ENCODE peak calls at places on chromosome 21, in seven cellular contexts. N is AG04450, V is GM23338, U is uterus, E is astrocyte of the spinal cord, S is Caco-2, P is fibroblast of mammary gland. G is an unnamed sample.

GRCh38 chr21:32572574-32573420 is 12.5 kb downstream of the TCP10L start:
- DNase-seq in E (no peak), U (no peak), V (no peak), P (no peak), S (no peak), N (no peak), G (no peak)

GRCh38 chr21:17348357-17348756 is 164.5 kb upstream of the CXADR start:
- DNase-seq in U (no peak), P (no peak), S (no peak), E (no peak), V (no peak), N (no peak), G (no peak)

GRCh38 chr21:36773111-36773510 is 74.2 kb downstream of the SIM2 start:
- DNase-seq in P (peak), S (no peak), U (peak), N (peak), E (peak), V (no peak), G (peak)

GRCh38 chr21:35102488-35103407 is 53.6 kb upstream of the RUNX1 start:
- DNase-seq in N (no peak), V (no peak), P (no peak), E (peak), U (no peak), S (no peak), G (no peak)

GRCh38 chr21:16377857-16378256 is 648.1 kb downstream of the USP25 start:
- DNase-seq in S (no peak), V (no peak), N (no peak), U (no peak), P (no peak), E (no peak), G (no peak)

GRCh38 chr21:17829472-17829871 is 10.3 kb upstream of the C21orf91 start:
- DNase-seq in V (no peak), U (no peak), E (peak), S (no peak), N (peak), P (peak), G (no peak)

GRCh38 chr21:14603202-14603601 is 57.1 kb upstream of the SAMSN1 start:
- DNase-seq in N (no peak), S (no peak), P (peak), E (peak), V (no peak), U (no peak), G (peak)

GRCh38 chr21:33434770-33435360 is 31.7 kb downstream of the IFNGR2 start:
- DNase-seq in U (no peak), S (no peak), P (peak), V (no peak), N (peak), E (peak), G (peak)

GRCh38 chr21:29885491-29885890 is 54.3 kb downstream of the GRIK1 start:
- DNase-seq in U (no peak), P (no peak), E (no peak), S (no peak), N (no peak), V (no peak), G (no peak)

GRCh38 chr21:25895565-25896205 is 160.9 kb downstream of the GABPA start:
- DNase-seq in E (peak), V (peak), P (peak), U (no peak), S (no peak), N (no peak), G (peak)

GRCh38 chr21:31710586-31710985 is 21.3 kb downstream of the SCAF4 start:
- DNase-seq in N (peak), V (no peak), E (peak), P (peak), U (no peak), S (no peak), G (peak)

GRCh38 chr21:35172231-35172630 is 123.1 kb upstream of the RUNX1 start:
- DNase-seq in S (no peak), P (no peak), V (no peak), U (no peak), N (no peak), E (no peak), G (no peak)

GRCh38 chr21:10464975-10465374 is 56.4 kb upstream of the TPTE start:
- DNase-seq in V (no peak), P (no peak), E (no peak), S (no peak), N (no peak), U (no peak), G (no peak)

GRCh38 chr21:28781602-28782274 is 210.9 kb downstream of the LTN1 start:
- DNase-seq in V (peak), U (no peak), P (peak), E (no peak), N (no peak), S (no peak), G (peak)

GRCh38 chr21:19864456-19864855 is 1133.8 kb upstream of the NCAM2 start:
- DNase-seq in N (no peak), U (no peak), S (no peak), V (no peak), E (no peak), P (no peak), G (no peak)

GRCh38 chr21:37407719-37408455 is 41.3 kb downstream of the DYRK1A start:
- DNase-seq in S (no peak), E (peak), P (peak), N (no peak), U (no peak), V (no peak), G (peak)

GRCh38 chr21:23725576-23725975 is 1881.7 kb downstream of the MRPL39 start:
- DNase-seq in U (no peak), E (no peak), V (peak), S (no peak), N (no peak), P (no peak), G (no peak)

GRCh38 chr21:25283720-25284119 is 323.6 kb downstream of the MRPL39 start:
- DNase-seq in S (no peak), V (peak), U (no peak), E (peak), P (peak), N (peak), G (peak)

GRCh38 chr21:27024971-27025370 is 58.1 kb upstream of the ADAMTS5 start:
- DNase-seq in N (no peak), U (no peak), E (no peak), P (no peak), V (no peak), S (no peak), G (no peak)

GRCh38 chr21:20661745-20662470 is 336.3 kb upstream of the NCAM2 start:
- DNase-seq in E (peak), U (no peak), P (no peak), V (peak), S (no peak), N (no peak), G (no peak)

GRCh38 chr21:15204140-15204774 is 139.5 kb upstream of the NRIP1 start:
- DNase-seq in N (no peak), U (no peak), P (no peak), E (no peak), S (no peak), V (no peak), G (no peak)

GRCh38 chr21:29144736-29145353 is 14.4 kb downstream of the MAP3K7CL start:
- DNase-seq in P (peak), V (no peak), N (no peak), E (no peak), U (no peak), S (no peak), G (peak)

GRCh38 chr21:33293811-33294216 is 27.6 kb downstream of the IL10RB start:
- DNase-seq in S (no peak), N (no peak), U (no peak), P (no peak), V (no peak), E (no peak), G (no peak)

GRCh38 chr21:21097425-21097824 is 99.2 kb downstream of the NCAM2 start:
- DNase-seq in S (no peak), E (no peak), N (no peak), V (no peak), U (no peak), P (no peak), G (no peak)

GRCh38 chr21:35164380-35164779 is 115.3 kb upstream of the RUNX1 start:
- DNase-seq in U (no peak), P (no peak), S (no peak), N (no peak), V (no peak), E (no peak), G (no peak)

GRCh38 chr21:28538987-28539622 is 453.6 kb downstream of the LTN1 start:
- DNase-seq in U (no peak), E (peak), P (peak), N (peak), V (no peak), S (no peak), G (peak)

GRCh38 chr21:28091500-28091899 is 901.2 kb downstream of the LTN1 start:
- DNase-seq in N (no peak), U (no peak), P (no peak), E (no peak), S (no peak), V (no peak), G (no peak)

GRCh38 chr21:25350056-25350455 is 257.2 kb downstream of the MRPL39 start:
- DNase-seq in S (no peak), V (peak), U (no peak), P (peak), N (no peak), E (peak), G (peak)

GRCh38 chr21:15211491-15212133 is 146.8 kb upstream of the NRIP1 start:
- DNase-seq in P (no peak), U (no peak), V (no peak), E (no peak), N (no peak), S (no peak), G (no peak)

GRCh38 chr21:17726047-17726446 is 93.1 kb downstream of the C21orf91 start:
- DNase-seq in S (no peak), E (no peak), V (peak), U (no peak), P (peak), N (no peak), G (no peak)

GRCh38 chr21:18443686-18444085 is 40.1 kb upstream of the TMPRSS15 start:
- DNase-seq in P (no peak), U (no peak), S (no peak), V (no peak), E (no peak), N (no peak), G (no peak)

DNA sequence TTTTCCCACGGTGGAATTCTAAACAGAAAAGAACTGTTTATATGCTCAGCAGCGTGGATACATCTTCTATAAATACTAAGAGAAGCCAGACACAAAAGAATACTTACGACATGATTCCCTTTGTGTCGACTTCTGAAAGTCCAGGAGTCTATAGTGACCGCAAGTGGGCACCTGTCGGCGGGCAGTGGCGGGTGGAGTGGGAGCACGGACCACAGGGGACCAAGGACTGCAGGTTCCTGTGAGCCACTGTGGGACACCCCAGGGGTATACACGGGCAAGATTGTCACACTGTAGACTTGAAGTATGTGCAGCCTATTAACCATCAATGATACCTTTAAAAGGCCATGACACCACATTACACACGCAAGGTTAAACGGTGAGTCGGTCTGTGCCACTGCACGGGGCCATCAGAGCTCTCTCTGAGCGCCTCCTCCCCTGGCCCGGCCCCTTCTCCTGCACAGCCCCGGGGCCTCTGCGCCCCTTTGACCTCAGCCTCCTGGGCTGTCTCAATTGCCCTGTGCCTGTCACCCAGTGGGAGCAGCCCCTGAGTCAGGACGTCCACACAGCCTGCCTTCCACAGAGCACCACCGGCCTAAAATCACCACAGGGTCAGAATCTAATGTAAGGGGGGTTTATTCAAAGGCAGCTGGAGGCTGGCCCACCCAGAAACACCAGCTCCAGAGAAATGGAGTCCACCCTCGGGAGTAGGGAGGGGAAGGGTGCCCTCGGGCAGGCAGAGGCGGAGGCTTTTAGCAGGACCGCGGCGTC is 90.0 kb upstream of the COL6A1 start:
- DNase-seq in U (no peak), V (no peak), N (no peak), E (no peak), P (no peak), S (peak), G (no peak)
- H3K4me3 ChIP-seq in U (no peak), V (no peak), N (no peak), E (no peak), P (no peak), S (no peak), G (no peak)

GRCh38 chr21:41045534-41046268 is 122.3 kb upstream of the BACE2 start:
- DNase-seq in N (no peak), P (no peak), V (peak), S (peak), E (no peak), U (no peak), G (no peak)
- TF ChIP-seq CTCF in N (no peak), P (no peak), V (peak), S (peak), E (peak), U (no peak), G (no peak)

DNA sequence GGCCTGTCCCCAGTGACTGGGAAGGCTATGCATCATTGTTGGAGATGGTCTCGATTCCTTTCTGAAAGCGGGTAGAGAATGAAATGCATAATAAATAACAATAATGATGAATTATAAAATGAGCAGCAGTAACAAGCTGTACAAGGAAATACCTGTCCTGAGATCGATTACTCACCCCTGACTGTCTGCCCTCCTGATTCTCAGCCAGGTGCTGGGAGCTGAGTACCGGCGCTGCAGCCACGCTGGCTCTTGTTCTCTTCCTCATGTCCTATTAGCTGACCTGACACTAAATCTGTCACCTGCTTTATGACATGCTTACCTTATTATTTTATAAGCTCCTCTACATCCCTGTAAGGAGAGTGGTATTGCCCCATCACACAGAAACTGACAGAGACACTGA is 3.4 kb downstream of the AGPAT3 start:
- DNase-seq in S (no peak), V (no peak), E (no peak), U (no peak), P (no peak), N (no peak), G (no peak)
- H3K4me3 ChIP-seq in S (no peak), V (no peak), E (no peak), U (no peak), P (no peak), N (no peak), G (no peak)

GRCh38 chr21:42255825-42256224 is 36.9 kb downstream of the ABCG1 start:
- DNase-seq in S (no peak), U (no peak), P (no peak), V (no peak), E (no peak), N (no peak), G (no peak)
- TF ChIP-seq CTCF in S (no peak), U (no peak), P (no peak), V (peak), E (peak), N (no peak), G (no peak)

DNA sequence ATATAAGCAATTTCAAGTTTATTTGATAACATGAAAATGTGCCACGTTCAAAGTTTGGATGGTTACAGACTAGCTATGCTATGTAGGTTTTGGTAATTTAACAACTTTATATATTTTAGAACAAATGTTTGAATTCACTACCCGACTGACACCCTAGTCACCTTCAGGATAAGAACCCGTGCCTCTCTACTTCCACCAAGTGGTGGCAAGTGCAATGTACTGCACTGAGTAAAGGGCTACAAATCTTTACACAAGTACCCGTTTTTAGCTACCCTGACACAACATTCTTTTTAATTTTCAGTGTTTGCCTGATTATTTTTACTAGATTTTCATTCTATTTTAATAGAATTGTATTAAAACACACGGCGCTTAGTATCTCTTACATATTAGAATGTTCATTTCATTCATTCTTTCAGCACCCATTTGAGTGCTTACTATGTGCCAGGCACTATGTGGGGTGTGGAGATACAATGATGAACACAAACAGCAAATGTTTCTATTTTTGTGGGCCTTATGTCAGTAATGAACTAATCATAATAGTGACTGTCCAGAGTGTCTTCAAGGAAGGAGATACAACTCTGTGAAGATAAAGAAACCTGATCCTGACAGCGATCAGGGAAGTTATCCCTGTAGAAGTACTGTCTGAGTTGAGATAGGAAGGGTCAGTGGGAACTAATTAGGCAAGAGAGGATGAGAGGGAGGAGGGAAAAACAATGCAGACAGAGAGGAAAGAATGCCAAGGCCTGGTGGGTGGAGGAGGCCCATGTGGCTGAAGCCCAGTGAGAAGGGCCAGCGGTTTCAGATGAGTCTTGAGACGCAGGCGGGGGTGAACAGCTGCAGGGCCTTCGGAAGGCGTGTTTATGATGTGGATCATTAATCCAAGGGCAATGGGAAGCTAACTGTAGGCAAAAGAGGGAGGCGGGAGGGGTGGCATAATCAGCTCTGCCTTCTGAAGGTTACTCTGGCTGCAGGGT is 3.8 kb downstream of the LCA5L start:
- DNase-seq in P (peak), E (peak), N (no peak), S (peak), U (no peak), V (peak), G (peak)
- H3K4me3 ChIP-seq in P (no peak), E (no peak), N (no peak), S (no peak), U (no peak), V (no peak), G (no peak)

GRCh38 chr21:43934116-43934515 is 69.1 kb downstream of the AGPAT3 start:
- DNase-seq in U (no peak), E (no peak), V (no peak), S (no peak), P (no peak), N (no peak), G (no peak)
- TF ChIP-seq CTCF in U (no peak), E (no peak), V (no peak), S (no peak), P (no peak), N (no peak), G (no peak)

GRCh38 chr21:45441431-45442255 is 36.7 kb downstream of the COL18A1 start:
- DNase-seq in N (no peak), P (no peak), S (no peak), U (no peak), E (no peak), V (no peak), G (no peak)

GRCh38 chr21:45439901-45440461 is 35.0 kb downstream of the COL18A1 start:
- DNase-seq in U (no peak), E (no peak), P (no peak), N (no peak), S (no peak), V (no peak), G (no peak)

GRCh38 chr21:45440736-45441350 is 35.9 kb downstream of the COL18A1 start:
- DNase-seq in V (no peak), N (no peak), U (no peak), S (no peak), P (no peak), E (no peak), G (no peak)

GRCh38 chr21:45438391-45439145 is 33.6 kb downstream of the COL18A1 start:
- DNase-seq in N (no peak), U (no peak), E (no peak), S (no peak), V (no peak), P (no peak), G (no peak)

DNA sequence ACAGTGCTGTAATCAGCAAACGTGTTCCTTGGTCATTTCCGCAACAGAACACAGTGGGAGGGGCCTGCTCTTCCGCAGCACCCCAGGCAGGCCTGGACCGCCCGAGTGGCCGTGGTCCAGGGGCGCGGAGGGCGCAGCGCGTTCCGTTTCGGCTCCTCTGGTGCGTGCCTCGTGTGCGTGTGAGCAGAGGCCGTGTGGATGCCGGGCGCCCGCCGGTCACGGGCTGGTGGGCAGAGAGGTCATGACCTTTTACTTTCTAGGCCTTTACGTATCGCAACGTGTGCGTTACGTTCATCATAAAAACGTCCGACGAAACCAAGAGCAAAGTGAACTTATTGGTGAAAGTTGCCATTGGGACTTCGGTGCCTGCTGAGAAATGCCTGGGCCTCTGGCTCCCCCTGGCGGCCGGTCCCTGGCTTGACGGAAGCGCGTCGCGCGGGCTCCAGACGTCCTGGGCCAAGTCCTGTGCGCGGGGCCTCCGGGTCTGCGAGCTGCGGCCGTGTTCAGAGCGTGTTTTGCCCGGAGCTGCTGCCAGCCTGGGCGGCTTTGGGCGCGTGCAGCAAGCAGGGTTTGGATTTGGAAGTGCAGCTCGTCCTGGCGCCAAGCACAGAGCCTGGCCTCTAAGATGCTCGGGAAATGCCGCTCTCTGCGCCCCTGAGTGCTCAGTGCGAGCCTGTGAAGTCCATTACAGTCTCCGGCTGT is 34.4 kb downstream of the COL18A1 start:
- DNase-seq in V (peak), N (peak), P (peak), S (peak), E (peak), U (peak), G (peak)
- H3K4me3 ChIP-seq in V (no peak), N (peak), P (peak), S (no peak), E (no peak), U (peak), G (peak)

GRCh38 chr21:42794551-42794950 is 84.8 kb downstream of the WDR4 start:
- DNase-seq in S (no peak), P (no peak), V (no peak), E (no peak), N (no peak), U (no peak), G (no peak)
- TF ChIP-seq CTCF in S (no peak), P (no peak), V (no peak), E (no peak), N (no peak), U (no peak), G (no peak)

G was measured in cardiac fibroblast.